ENCODE peak calls at places on chromosomes 5 and 9, in ten cellular contexts. K is mesendoderm; I is heart right ventricle; P is cardiac muscle cell; D is transverse colon; M is tibial artery; X is CD8-positive, alpha-beta memory T cell; F is mammary epithelial cell; B is uterus; E is neuronal stem cell. W is an unnamed sample.

GRCh38 chr9:13904746-13905145 is 409.2 kb downstream of the NFIB start:
- DNase-seq in K (no peak), I (no peak), P (no peak), D (no peak), M (no peak), X (no peak), F (no peak), B (no peak), E (no peak), W (no peak)

GRCh38 chr9:134689320-134690181 is 47.9 kb downstream of the COL5A1 start:
- DNase-seq in K (peak; percentile 67), I (peak; percentile 76), P (peak; percentile 67), D (peak; percentile 68), M (peak; percentile 82), X (no peak), F (peak; percentile 32), B (peak; percentile 76), E (peak; percentile 48), W (peak; percentile 29)

GRCh38 chr9:715743-716400 is 125.6 kb upstream of the DMRT1 start:
- DNase-seq in K (no peak), I (no peak), P (no peak), D (no peak), M (no peak), X (no peak), F (peak; percentile 55), B (no peak), E (no peak), W (no peak)

GRCh38 chr9:110217656-110218099 is 9.7 kb upstream of the C9orf152 start:
- DNase-seq in K (peak; percentile 54), I (no peak), P (peak; percentile 45), D (no peak), M (no peak), X (peak; percentile 2), F (peak; percentile 22), B (peak; percentile 20), E (peak; percentile 11), W (peak; percentile 56)

GRCh38 chr5:40680741-40681350 is 1.1 kb downstream of the PTGER4 start:
- DNase-seq in K (peak; percentile 61), I (peak; percentile 27), P (no peak), D (peak; percentile 44), M (peak; percentile 35), X (peak; percentile 58), F (peak; percentile 29), B (peak; percentile 28), E (no peak), W (peak; percentile 58)

GRCh38 chr5:157820593-157821252 is 38.2 kb downstream of the CLINT1 start:
- DNase-seq in K (peak; percentile 48), I (no peak), P (peak; percentile 66), D (no peak), M (no peak), X (peak; percentile 19), F (peak; percentile 14), B (no peak), E (peak; percentile 26), W (peak; percentile 39)

GRCh38 chr5:74055446-74056097 is 429.6 kb downstream of the ARHGEF28 start:
- DNase-seq in K (peak; percentile 74), I (no peak), P (no peak), D (no peak), M (no peak), X (no peak), F (no peak), B (no peak), E (no peak), W (no peak)

GRCh38 chr9:89428901-89429890 is 68.7 kb downstream of the SEMA4D start:
- DNase-seq in K (peak; percentile 95), I (no peak), P (peak; percentile 38), D (peak; percentile 57), M (no peak), X (peak; percentile 65), F (no peak), B (no peak), E (no peak), W (peak; percentile 18)

DNA sequence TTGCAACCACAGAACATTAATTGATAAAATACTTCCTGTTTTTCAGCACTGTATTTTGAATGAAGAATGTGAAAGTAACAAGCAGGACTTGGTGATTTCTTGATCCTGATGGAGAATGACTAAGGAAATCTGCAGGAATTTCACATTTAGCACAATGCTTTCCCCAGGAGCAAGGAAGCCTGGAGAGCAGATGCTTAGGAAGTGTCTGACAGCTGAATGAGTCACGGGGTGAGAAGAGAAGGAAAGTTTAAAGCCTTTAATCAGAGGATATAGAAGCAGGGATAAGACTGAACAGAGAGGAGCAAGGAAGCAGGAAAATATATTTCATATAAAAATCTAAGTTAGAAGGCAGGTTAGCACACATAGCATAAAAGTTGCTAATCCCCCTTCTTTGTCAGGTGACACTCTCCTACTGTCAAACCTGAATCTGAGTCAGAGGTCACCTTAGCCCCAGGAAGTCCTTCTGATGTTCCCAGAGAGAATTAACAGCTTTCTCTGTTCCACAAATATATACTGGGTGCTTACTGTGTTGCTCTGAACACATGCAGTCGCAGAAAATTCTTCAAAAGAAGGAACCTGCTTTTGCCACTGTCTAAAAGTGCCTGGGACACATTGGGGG is 59.7 kb downstream of the GNA14 start:
- DNase-seq in K (peak; percentile 95), I (no peak), P (peak; percentile 19), D (no peak), M (no peak), X (no peak), F (peak; percentile 55), B (no peak), E (peak; percentile 8), W (peak; percentile 21)
- H3K4me1 ChIP-seq in K (peaks cover 15% of the 10 kb centered on the region), I (no peaks in the 10 kb centered on the region), P (peaks cover 4% of the 10 kb centered on the region), D (peaks cover 8% of the 10 kb centered on the region), M (no peaks in the 10 kb centered on the region), X (no peaks in the 10 kb centered on the region), F (peaks cover 12% of the 10 kb centered on the region), B (no peaks in the 10 kb centered on the region), E (no peaks in the 10 kb centered on the region), W (no peaks in the 10 kb centered on the region)

GRCh38 chr9:23615569-23615968 is 210.5 kb downstream of the ELAVL2 start:
- DNase-seq in K (no peak), I (no peak), P (no peak), D (no peak), M (no peak), X (no peak), F (no peak), B (no peak), E (no peak), W (no peak)

GRCh38 chr9:23622396-23622795 is 203.6 kb downstream of the ELAVL2 start:
- DNase-seq in K (no peak), I (no peak), P (no peak), D (no peak), M (no peak), X (no peak), F (no peak), B (no peak), E (no peak), W (no peak)

GRCh38 chr9:23621924-23622323 is 204.1 kb downstream of the ELAVL2 start:
- DNase-seq in K (no peak), I (no peak), P (no peak), D (no peak), M (no peak), X (no peak), F (peak; percentile 17), B (peak; percentile 15), E (no peak), W (no peak)

DNA sequence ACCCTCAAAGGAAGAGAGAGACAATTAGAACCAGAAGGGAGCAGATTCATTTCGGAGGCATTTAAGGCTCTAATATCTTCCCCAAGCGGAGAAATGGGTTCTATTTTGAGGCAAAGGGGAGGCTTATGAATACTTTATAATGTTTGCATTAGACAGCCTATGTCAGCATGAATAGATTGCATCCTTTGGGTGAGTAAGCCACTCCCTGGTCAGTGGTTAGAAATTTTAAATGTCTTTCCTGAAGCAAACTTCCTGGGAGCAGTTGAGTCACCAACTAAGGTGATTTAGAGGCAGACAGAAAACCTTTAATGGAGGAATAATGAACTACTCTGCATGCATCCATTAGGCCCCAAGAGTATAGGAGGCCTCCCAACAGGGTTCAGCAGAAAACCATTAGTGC is 204.9 kb downstream of the ELAVL2 start:
- DNase-seq in K (no peak), I (no peak), P (no peak), D (no peak), M (no peak), X (no peak), F (peak; percentile 78), B (no peak), E (no peak), W (no peak)
- H3K27ac ChIP-seq in K (no peak overlapping the region), I (no peak overlapping the region), P (no peak overlapping the region), D (no peak overlapping the region), M (no peak overlapping the region), X (no peak overlapping the region), F (peak overlapping the region; percentile 30), B (no peak overlapping the region), E (no peak overlapping the region), W (no peak overlapping the region)

GRCh38 chr9:36576866-36577265 is 4.2 kb downstream of the MELK start:
- DNase-seq in K (no peak), I (no peak), P (no peak), D (no peak), M (no peak), X (no peak), F (no peak), B (no peak), E (no peak), W (no peak)

GRCh38 chr9:36572515-36573418 is at the start of gene MELK:
- DNase-seq in K (peak; percentile 92), I (peak; percentile 84), P (peak; percentile 90), D (peak; percentile 87), M (peak; percentile 65), X (peak; percentile 79), F (peak; percentile 79), B (peak; percentile 49), E (peak; percentile 82), W (peak; percentile 80)

GRCh38 chr9:36571333-36571732 is 1.4 kb upstream of the MELK start:
- DNase-seq in K (no peak), I (no peak), P (no peak), D (no peak), M (no peak), X (no peak), F (no peak), B (no peak), E (no peak), W (no peak)

DNA sequence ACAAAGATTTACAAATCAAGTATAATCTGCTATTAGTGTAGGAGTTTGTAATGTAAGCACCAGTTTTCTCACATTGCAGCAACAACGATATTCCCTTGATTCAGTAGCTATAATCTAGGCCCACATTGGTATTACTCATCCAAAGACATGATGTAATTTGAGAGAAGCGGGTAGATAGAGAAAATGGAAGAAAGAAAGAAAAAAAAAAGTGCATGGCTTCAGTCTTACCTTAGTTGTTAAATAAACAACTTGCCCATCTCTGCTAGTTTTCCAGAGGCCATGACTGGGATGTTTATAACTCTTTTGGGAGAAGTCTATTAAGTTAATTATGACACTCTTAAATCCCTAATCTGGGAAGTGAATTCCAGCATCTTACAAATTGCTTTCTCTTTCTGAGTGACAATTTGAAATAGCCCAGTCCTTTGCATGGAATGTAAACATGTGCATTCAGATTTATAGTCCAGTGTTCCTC is 2.8 kb downstream of the MELK start:
- DNase-seq in K (peak; percentile 4), I (no peak), P (no peak), D (no peak), M (no peak), X (no peak), F (peak; percentile 45), B (no peak), E (no peak), W (no peak)
- H3K4me3 ChIP-seq in K (no peak overlapping the region), I (no peak overlapping the region), P (no peak overlapping the region), D (no peak overlapping the region), M (no peak overlapping the region), X (no peak overlapping the region), F (no peak overlapping the region), B (no peak overlapping the region), E (no peak overlapping the region), W (no peak overlapping the region)

GRCh38 chr5:95969646-95970358 is 8.2 kb upstream of the ELL2 start:
- DNase-seq in K (no peak), I (no peak), P (no peak), D (no peak), M (no peak), X (no peak), F (peak; percentile 27), B (no peak), E (no peak), W (no peak)

GRCh38 chr5:95967236-95967635 is 5.6 kb upstream of the ELL2 start:
- DNase-seq in K (no peak), I (no peak), P (no peak), D (no peak), M (no peak), X (no peak), F (no peak), B (no peak), E (no peak), W (no peak)

GRCh38 chr5:95970359-95970704 is 8.7 kb upstream of the ELL2 start:
- DNase-seq in K (no peak), I (no peak), P (no peak), D (no peak), M (no peak), X (no peak), F (no peak), B (no peak), E (no peak), W (peak; percentile 56)

GRCh38 chr5:95966005-95966404 is 4.4 kb upstream of the ELL2 start:
- DNase-seq in K (no peak), I (no peak), P (no peak), D (no peak), M (no peak), X (no peak), F (no peak), B (no peak), E (no peak), W (no peak)

GRCh38 chr5:95969055-95969454 is 7.4 kb upstream of the ELL2 start:
- DNase-seq in K (no peak), I (no peak), P (no peak), D (no peak), M (no peak), X (no peak), F (no peak), B (no peak), E (no peak), W (peak; percentile 67)
- H3K4me1 ChIP-seq in K (peaks cover 3% of the 10 kb centered on the region), I (no peaks in the 10 kb centered on the region), P (no peaks in the 10 kb centered on the region), D (no peaks in the 10 kb centered on the region), M (no peaks in the 10 kb centered on the region), X (no peaks in the 10 kb centered on the region), F (no peaks in the 10 kb centered on the region), B (no peaks in the 10 kb centered on the region), E (no peaks in the 10 kb centered on the region), W (no peaks in the 10 kb centered on the region)